ENCODE peak calls at places on chromosome X, in six cellular contexts. S, B, C, P, I and A are unnamed samples.

GRCh38 chrX:57366430-57366829 is 79.9 kb downstream of the FAAH2 start:
- DNase-seq in C (no peak), P (no peak), S (no peak), I (no peak), B (no peak), A (no peak)

GRCh38 chrX:139429913-139430312 is 100.6 kb upstream of the F9 start:
- DNase-seq in S (no peak), B (no peak), P (no peak), I (no peak), C (no peak), A (no peak)

GRCh38 chrX:108053218-108053617 is 8.4 kb downstream of the VSIG1 start:
- DNase-seq in S (no peak), C (no peak), P (no peak), B (no peak), I (no peak), A (no peak)

GRCh38 chrX:40008841-40009461 is 88.8 kb downstream of the BCOR start:
- DNase-seq in S (no peak), I (no peak), P (peak; percentile 48), B (no peak), C (no peak), A (peak; percentile 86)

GRCh38 chrX:40543661-40544328 is 37.0 kb upstream of the ATP6AP2 start:
- DNase-seq in I (peak; percentile 17), B (peak; percentile 90), S (peak; percentile 33), C (no peak), P (no peak), A (peak; percentile 58)

GRCh38 chrX:103171353-103171752 is 43.6 kb upstream of the BEX4 start:
- DNase-seq in P (no peak), C (no peak), B (no peak), I (no peak), S (no peak), A (no peak)

GRCh38 chrX:3518870-3519269 is 172.4 kb upstream of the MXRA5 start:
- DNase-seq in I (peak; percentile 5), P (no peak), S (peak; percentile 63), B (no peak), C (peak; percentile 31), A (no peak)

GRCh38 chrX:100995469-100995868 is 26.0 kb downstream of the ARL13A start:
- DNase-seq in S (peak; percentile 41), C (no peak), P (no peak), B (peak; percentile 37), I (no peak), A (peak; percentile 42)

GRCh38 chrX:2545144-2545543 is 44.4 kb upstream of the DHRSX start:
- DNase-seq in S (no peak), C (no peak), I (no peak), P (no peak), B (no peak), A (no peak)

GRCh38 chrX:41482153-41482850 is 35.2 kb downstream of the NYX start:
- DNase-seq in C (no peak), S (no peak), I (no peak), B (no peak), P (no peak), A (no peak)

GRCh38 chrX:13091111-13091765 is 46.8 kb upstream of the FAM9C start:
- DNase-seq in I (no peak), C (no peak), B (no peak), S (no peak), P (no peak), A (peak; percentile 90)

GRCh38 chrX:118758511-118758910 is 31.1 kb downstream of the IL13RA1 start:
- DNase-seq in I (no peak), C (no peak), P (no peak), B (no peak), S (no peak), A (no peak)

GRCh38 chrX:17759990-17760389 is 22.7 kb downstream of the SCML1 start:
- DNase-seq in P (no peak), C (no peak), B (no peak), I (no peak), S (no peak), A (no peak)

GRCh38 chrX:34218063-34218462 is 85.9 kb upstream of the FAM47A start:
- DNase-seq in P (no peak), S (no peak), C (no peak), I (no peak), B (no peak), A (peak; percentile 84)

GRCh38 chrX:77276742-77277141 is 170.4 kb upstream of the FGF16 start:
- DNase-seq in S (no peak), B (no peak), I (no peak), C (no peak), P (no peak), A (peak; percentile 8)

GRCh38 chrX:9644335-9644734 is 121.3 kb downstream of the GPR143 start:
- DNase-seq in B (no peak), C (no peak), I (no peak), P (no peak), S (no peak), A (no peak)

GRCh38 chrX:78747471-78747870 is at the start of gene LPAR4:
- DNase-seq in S (no peak), B (peak; percentile 1), P (peak; percentile 47), C (no peak), I (no peak), A (no peak)

GRCh38 chrX:47743504-47743903 is 84.5 kb upstream of the UXT start:
- DNase-seq in C (no peak), B (no peak), S (no peak), P (no peak), I (no peak), A (peak; percentile 5)

GRCh38 chrX:153477039-153477438 is 6.7 kb upstream of the HAUS7 start:
- DNase-seq in C (no peak), P (no peak), S (no peak), B (peak; percentile 87), I (no peak), A (no peak)

GRCh38 chrX:129984196-129984962 is 1.9 kb downstream of the BCORL1 start:
- DNase-seq in C (peak; percentile 71), P (peak; percentile 53), B (no peak), I (peak; percentile 73), S (no peak), A (peak; percentile 59)

GRCh38 chrX:47579537-47579936 is 2.7 kb upstream of the TIMP1 start:
- DNase-seq in B (peak; percentile 56), P (no peak), C (peak; percentile 10), I (peak; percentile 6), S (no peak), A (peak; percentile 64)

GRCh38 chrX:129520151-129520550 is 3.1 kb downstream of the SMARCA1 start:
- DNase-seq in S (no peak), C (no peak), P (no peak), I (no peak), B (no peak), A (no peak)

GRCh38 chrX:95629737-95630136 is 1054.9 kb upstream of the DIAPH2 start:
- DNase-seq in S (no peak), B (no peak), P (no peak), I (no peak), C (no peak), A (peak; percentile 2)

GRCh38 chrX:7941390-7942042 is 14.3 kb upstream of the PNPLA4 start:
- DNase-seq in S (no peak), C (no peak), I (no peak), B (peak; percentile 14), P (no peak), A (peak; percentile 18)

GRCh38 chrX:138492371-138492770 is 219.1 kb downstream of the FGF13 start:
- DNase-seq in S (no peak), P (no peak), C (no peak), B (no peak), I (no peak), A (peak; percentile 1)

GRCh38 chrX:57821703-57822375 is 88.4 kb downstream of the ZXDA start:
- DNase-seq in S (peak; percentile 48), I (peak; percentile 15), P (no peak), C (peak; percentile 15), B (peak; percentile 67), A (peak; percentile 67)

GRCh38 chrX:3815896-3816664 is 102.6 kb upstream of the PRKX start:
- DNase-seq in B (peak; percentile 28), C (peak; percentile 8), S (peak; percentile 23), P (peak; percentile 62), I (peak; percentile 41), A (peak; percentile 71)

GRCh38 chrX:137428777-137429564 is 137.0 kb upstream of the ZIC3 start:
- DNase-seq in I (peak; percentile 13), P (peak; percentile 77), B (no peak), C (no peak), S (no peak), A (no peak)

GRCh38 chrX:137431693-137432488 is 134.0 kb upstream of the ZIC3 start:
- DNase-seq in B (no peak), C (no peak), S (no peak), P (no peak), I (no peak), A (peak; percentile 4)

GRCh38 chrX:137430301-137430700 is 135.6 kb upstream of the ZIC3 start:
- DNase-seq in S (no peak), B (no peak), I (no peak), P (no peak), C (no peak), A (no peak)

GRCh38 chrX:137430984-137431475 is 134.9 kb upstream of the ZIC3 start:
- DNase-seq in P (no peak), C (no peak), I (no peak), S (no peak), B (no peak), A (no peak)

DNA sequence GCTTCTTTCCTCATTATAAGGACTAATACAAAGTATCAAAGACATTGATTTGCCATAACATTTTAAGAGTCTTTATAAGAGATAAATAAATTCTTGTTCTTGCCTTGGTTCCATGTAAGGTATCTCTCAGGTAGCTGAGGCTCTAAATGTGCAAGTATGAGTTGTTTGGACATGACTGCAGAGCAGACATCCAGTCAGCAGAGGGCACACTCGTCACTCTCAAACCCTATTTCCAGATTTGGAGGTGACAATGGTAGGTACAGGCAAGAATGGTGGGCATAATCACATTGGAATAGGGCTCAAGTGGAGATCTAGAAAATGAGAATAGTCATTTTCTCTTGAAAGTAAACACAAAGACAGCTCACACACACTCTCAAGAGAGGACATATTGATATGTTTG is 133.3 kb upstream of the ZIC3 start:
- DNase-seq in P (peak; percentile 51), I (peak; percentile 35), C (no peak), S (no peak), B (no peak), A (peak; percentile 40)
- TF ChIP-seq CTCF in P (peak; percentile 70), I (peak; percentile 55), C (no peak), S (peak; percentile 36), B (no peak), A (peak; percentile 50)

GRCh38 chrX:38600089-38600755 is 38.9 kb downstream of the TSPAN7 start:
- DNase-seq in C (no peak), P (no peak), I (no peak), S (no peak), B (no peak), A (no peak)
- TF ChIP-seq MAX in C (no peak), P (no peak), I (no peak), S (no peak), B (no peak), A (no peak)

GRCh38 chrX:23805379-23805778 is 22.4 kb downstream of the SAT1 start:
- DNase-seq in I (no peak), B (no peak), P (no peak), S (no peak), C (no peak), A (no peak)
- TF ChIP-seq POLR2A in I (no peak), B (no peak), P (no peak), S (no peak), C (no peak), A (no peak)

DNA sequence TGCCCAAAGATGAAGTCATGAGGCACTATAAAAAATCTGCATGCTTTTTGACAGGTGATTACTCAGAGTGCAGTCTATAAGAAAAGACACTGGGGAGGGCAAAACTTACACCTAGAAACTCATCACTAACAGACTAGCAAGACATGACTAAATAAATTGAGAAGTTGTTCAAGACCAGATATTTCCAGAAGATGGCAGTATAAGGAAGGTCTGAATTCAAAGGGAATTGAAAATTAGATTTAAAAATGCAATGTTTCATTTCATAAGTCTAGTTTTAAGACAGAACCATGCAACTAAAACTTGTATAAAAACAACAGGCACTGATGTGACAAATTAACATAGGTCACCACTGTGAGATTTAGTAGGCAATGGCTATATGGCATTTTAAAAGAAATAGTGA is 232.5 kb upstream of the POF1B start:
- DNase-seq in S (no peak), B (peak; percentile 1), P (no peak), C (peak; percentile 2), I (no peak), A (peak; percentile 15)
- TF ChIP-seq CTCF in S (peak; percentile 33), B (no peak), P (peak; percentile 17), C (peak; percentile 36), I (no peak), A (no peak)